ENCODE peak calls at places on chromosome 1, in seven cellular contexts. X is astrocyte, U is ecto neural progenitor cell, Q is NCI-H446, T is HFF-Myc, W is endothelial cell, R is adrenal gland. H is an unnamed sample.

GRCh38 chr1:107559881-107560280 is 405.1 kb downstream of the VAV3 start:
- DNase-seq in X (peak), U (no peak), Q (no peak), T (no peak), W (no peak), R (no peak), H (no peak)

GRCh38 chr1:150789396-150789795 is 18.7 kb downstream of the CTSK start:
- DNase-seq in X (no peak), U (no peak), Q (no peak), T (no peak), W (no peak), R (peak), H (no peak)

GRCh38 chr1:52674497-52675384 is 23.4 kb downstream of the COA7 start:
- DNase-seq in X (peak), U (no peak), Q (no peak), T (no peak), W (no peak), R (no peak), H (no peak)

GRCh38 chr1:28450561-28450960 is 55.3 kb upstream of the RCC1 start:
- DNase-seq in X (no peak), U (no peak), Q (no peak), T (no peak), W (no peak), R (no peak), H (no peak)

GRCh38 chr1:85275701-85276289 is 637 bp downstream of the BCL10 start:
- DNase-seq in X (no peak), U (no peak), Q (no peak), T (no peak), W (no peak), R (no peak), H (peak)

GRCh38 chr1:151914076-151914475 is 4.8 kb upstream of the THEM4 start:
- DNase-seq in X (no peak), U (no peak), Q (no peak), T (no peak), W (no peak), R (no peak), H (no peak)

GRCh38 chr1:9378801-9379200 is 86.1 kb downstream of the SPSB1 start:
- DNase-seq in X (no peak), U (no peak), Q (no peak), T (no peak), W (no peak), R (no peak), H (no peak)

GRCh38 chr1:112906155-112906698 is 49.8 kb downstream of the SLC16A1 start:
- DNase-seq in X (no peak), U (no peak), Q (no peak), T (no peak), W (no peak), R (no peak), H (no peak)

GRCh38 chr1:230463326-230463725 is 37.2 kb upstream of the PGBD5 start:
- DNase-seq in X (no peak), U (no peak), Q (no peak), T (no peak), W (no peak), R (no peak), H (no peak)